ENCODE peak calls at places on chromosomes 11 and 22, in five cellular contexts. G is stimulated activated CD4-positive, alpha-beta T cell treated with anti-CD3 and anti-CD28 coated beads, Interleukin-2, amount 100 ng/mL, for 24 hours; E is RPMI7951; F is ACHN; P is mesendoderm. D is an unnamed sample.
A peak's percentile ranks its signal among the peaks of the same experiment; 100 is the strongest.

GRCh38 chr11:36627471-36627870 is 29.4 kb upstream of the RAG2 start:
- DNase-seq in G (no peak), F (no peak), E (no peak), P (no peak), D (no peak)

GRCh38 chr11:130162733-130163132 is 3.2 kb downstream of the ST14 start:
- DNase-seq in P (no peak), G (no peak), E (peak; percentile 51), F (no peak), D (no peak)

GRCh38 chr11:86052697-86053641 is 15.9 kb downstream of the PICALM start:
- DNase-seq in G (no peak), P (peak; percentile 86), E (no peak), F (no peak), D (no peak)

GRCh38 chr11:112113539-112114457 is 27.1 kb downstream of the SDHD start:
- DNase-seq in E (peak; percentile 71), F (peak; percentile 72), G (no peak), P (peak; percentile 76), D (peak; percentile 28)

GRCh38 chr11:61967924-61968757 is 707 bp upstream of the FTH1 start:
- DNase-seq in E (peak; percentile 48), G (peak; percentile 42), P (peak; percentile 52), F (peak; percentile 26), D (peak; percentile 89)

GRCh38 chr11:108616549-108616948 is 23.0 kb upstream of the EXPH5 start:
- DNase-seq in G (no peak), F (peak; percentile 85), E (peak; percentile 84), P (peak; percentile 88), D (no peak)

GRCh38 chr11:73997120-73997772 is 11.6 kb downstream of the UCP3 start:
- DNase-seq in G (no peak), E (no peak), P (no peak), F (no peak), D (no peak)

GRCh38 chr22:36377022-36377631 is 10.6 kb downstream of the MYH9 start:
- DNase-seq in P (no peak), G (no peak), F (no peak), E (no peak), D (no peak)

GRCh38 chr22:42863349-42863911 is 6.4 kb upstream of the ARFGAP3 start:
- DNase-seq in G (peak; percentile 68), F (peak; percentile 14), E (peak; percentile 82), P (no peak), D (no peak)

GRCh38 chr22:36304429-36304828 is 51.5 kb downstream of the APOL1 start:
- DNase-seq in P (no peak), G (no peak), E (no peak), F (no peak), D (no peak)

GRCh38 chr11:117876341-117877119 is at the start of gene FXYD6:
- DNase-seq in E (no peak), P (peak; percentile 84), G (no peak), F (peak; percentile 31), D (peak; percentile 91)

GRCh38 chr11:11389238-11389637 is 36.2 kb upstream of the CSNK2A3 start:
- DNase-seq in G (no peak), P (no peak), E (no peak), F (no peak), D (no peak)

GRCh38 chr22:44519895-44520294 is 21.9 kb upstream of the RTL6 start:
- DNase-seq in P (no peak), E (no peak), F (no peak), G (no peak), D (no peak)

GRCh38 chr11:70517996-70518907 is 119.9 kb downstream of the CTTN start:
- DNase-seq in P (no peak), E (peak; percentile 92), G (no peak), F (peak; percentile 9), D (no peak)

GRCh38 chr11:3219281-3219892 is 774 bp upstream of the MRGPRG start:
- DNase-seq in G (no peak), F (no peak), P (no peak), E (no peak), D (no peak)

GRCh38 chr11:10481567-10482349 is 26.7 kb downstream of the AMPD3 start:
- DNase-seq in F (no peak), E (no peak), P (no peak), G (no peak), D (no peak)

GRCh38 chr11:109605006-109605405 is 183.0 kb downstream of the C11orf87 start:
- DNase-seq in E (no peak), G (no peak), P (peak; percentile 6), F (no peak), D (no peak)

GRCh38 chr11:5690216-5690615 is 626 bp downstream of the TRIM22 start:
- DNase-seq in G (no peak), P (peak; percentile 15), E (peak; percentile 3), F (peak; percentile 44), D (no peak)

GRCh38 chr11:130388607-130389205 is 39.7 kb downstream of the ADAMTS8 start:
- DNase-seq in F (no peak), G (no peak), E (no peak), P (no peak), D (no peak)

D was measured in retina.